ENCODE peak calls at places on chromosome 16, in five cellular contexts. One of them, this sample, is unnamed.

GRCh38 chr16:66289986-66290385 is 76.5 kb upstream of the CDH5 start:
- DNase-seq in KG1: no peak
- DNase-seq in transverse colon: no peak
- DNase-seq in left ventricle myocardium superior: no peak
- DNase-seq in HTR-8/SVneo: no peak
- DNase-seq in this sample: no peak

GRCh38 chr16:85557083-85557975 is 55.8 kb upstream of the GSE1 start:
- DNase-seq in KG1: peak; percentile 14
- DNase-seq in transverse colon: peak; percentile 71
- DNase-seq in left ventricle myocardium superior: no peak
- DNase-seq in HTR-8/SVneo: no peak
- DNase-seq in this sample: no peak

GRCh38 chr16:62903961-62904502 is 867.8 kb upstream of the CDH8 start:
- DNase-seq in KG1: no peak
- DNase-seq in transverse colon: no peak
- DNase-seq in left ventricle myocardium superior: no peak
- DNase-seq in HTR-8/SVneo: no peak
- DNase-seq in this sample: no peak

GRCh38 chr16:27070776-27071175 is 4.0 kb downstream of the C16orf82 start:
- DNase-seq in KG1: no peak
- DNase-seq in transverse colon: no peak
- DNase-seq in left ventricle myocardium superior: no peak
- DNase-seq in HTR-8/SVneo: no peak
- DNase-seq in this sample: no peak

GRCh38 chr16:67269766-67270165 is 9.6 kb upstream of the PLEKHG4 start:
- DNase-seq in KG1: no peak
- DNase-seq in transverse colon: no peak
- DNase-seq in left ventricle myocardium superior: no peak
- DNase-seq in HTR-8/SVneo: no peak
- DNase-seq in this sample: no peak

GRCh38 chr16:17451835-17452234 is 18.9 kb downstream of the XYLT1 start:
- DNase-seq in KG1: no peak
- DNase-seq in transverse colon: no peak
- DNase-seq in left ventricle myocardium superior: no peak
- DNase-seq in HTR-8/SVneo: no peak
- DNase-seq in this sample: no peak

GRCh38 chr16:86298166-86299131 is 211.9 kb upstream of the FOXF1 start:
- DNase-seq in KG1: no peak
- DNase-seq in transverse colon: peak; percentile 33
- DNase-seq in left ventricle myocardium superior: no peak
- DNase-seq in HTR-8/SVneo: no peak
- DNase-seq in this sample: no peak

GRCh38 chr16:65285128-65286120 is 163.6 kb upstream of the CDH11 start:
- DNase-seq in KG1: no peak
- DNase-seq in transverse colon: no peak
- DNase-seq in left ventricle myocardium superior: peak; percentile 37
- DNase-seq in HTR-8/SVneo: no peak
- DNase-seq in this sample: no peak

GRCh38 chr16:66503612-66504011 is 46.3 kb downstream of the TK2 start:
- DNase-seq in KG1: no peak
- DNase-seq in transverse colon: no peak
- DNase-seq in left ventricle myocardium superior: no peak
- DNase-seq in HTR-8/SVneo: no peak
- DNase-seq in this sample: no peak

GRCh38 chr16:11100239-11100750 is 155.7 kb downstream of the SOCS1 start:
- DNase-seq in KG1: no peak
- DNase-seq in transverse colon: peak; percentile 53
- DNase-seq in left ventricle myocardium superior: peak; percentile 71
- DNase-seq in HTR-8/SVneo: peak; percentile 67
- DNase-seq in this sample: no peak

GRCh38 chr16:19005561-19006445 is 22.1 kb downstream of the TMC7 start:
- DNase-seq in KG1: no peak
- DNase-seq in transverse colon: peak; percentile 78
- DNase-seq in left ventricle myocardium superior: peak; percentile 47
- DNase-seq in HTR-8/SVneo: no peak
- DNase-seq in this sample: peak; percentile 99

GRCh38 chr16:2819179-2819938 is 2.3 kb downstream of the PRSS21 start:
- DNase-seq in KG1: no peak
- DNase-seq in transverse colon: peak; percentile 3
- DNase-seq in left ventricle myocardium superior: no peak
- DNase-seq in HTR-8/SVneo: no peak
- DNase-seq in this sample: no peak

GRCh38 chr16:71440669-71441347 is 1.0 kb downstream of the TLE7 start:
- DNase-seq in KG1: no peak
- DNase-seq in transverse colon: no peak
- DNase-seq in left ventricle myocardium superior: no peak
- DNase-seq in HTR-8/SVneo: peak; percentile 42
- DNase-seq in this sample: no peak

GRCh38 chr16:2687531-2688308 is 5.4 kb downstream of the KCTD5 start:
- DNase-seq in KG1: peak; percentile 56
- DNase-seq in transverse colon: no peak
- DNase-seq in left ventricle myocardium superior: peak; percentile 21
- DNase-seq in HTR-8/SVneo: no peak
- DNase-seq in this sample: no peak

GRCh38 chr16:85832578-85833539 is 33.4 kb downstream of the COX4I1 start:
- DNase-seq in KG1: no peak
- DNase-seq in transverse colon: no peak
- DNase-seq in left ventricle myocardium superior: no peak
- DNase-seq in HTR-8/SVneo: no peak
- DNase-seq in this sample: no peak

GRCh38 chr16:57859331-57859730 is 57.0 kb upstream of the KIFC3 start:
- DNase-seq in KG1: no peak
- DNase-seq in transverse colon: no peak
- DNase-seq in left ventricle myocardium superior: no peak
- DNase-seq in HTR-8/SVneo: peak; percentile 79
- DNase-seq in this sample: peak; percentile 43

GRCh38 chr16:53087101-53087500 is 32.3 kb downstream of the CHD9 start:
- DNase-seq in KG1: no peak
- DNase-seq in transverse colon: no peak
- DNase-seq in left ventricle myocardium superior: no peak
- DNase-seq in HTR-8/SVneo: no peak
- DNase-seq in this sample: no peak

GRCh38 chr16:49621240-49622083 is 234.4 kb downstream of the ZNF423 start:
- DNase-seq in KG1: no peak
- DNase-seq in transverse colon: no peak
- DNase-seq in left ventricle myocardium superior: no peak
- DNase-seq in HTR-8/SVneo: no peak
- DNase-seq in this sample: no peak

GRCh38 chr16:74724820-74725549 is 24.3 kb upstream of the MLKL start:
- DNase-seq in KG1: no peak
- DNase-seq in transverse colon: no peak
- DNase-seq in left ventricle myocardium superior: no peak
- DNase-seq in HTR-8/SVneo: peak; percentile 86
- DNase-seq in this sample: peak; percentile 36

GRCh38 chr16:28182183-28182582 is 29.6 kb downstream of the XPO6 start:
- DNase-seq in KG1: no peak
- DNase-seq in transverse colon: no peak
- DNase-seq in left ventricle myocardium superior: no peak
- DNase-seq in HTR-8/SVneo: no peak
- DNase-seq in this sample: no peak

GRCh38 chr16:50369133-50369804 is 481 bp upstream of the BRD7 start:
- DNase-seq in KG1: no peak
- DNase-seq in transverse colon: no peak
- DNase-seq in left ventricle myocardium superior: no peak
- DNase-seq in HTR-8/SVneo: no peak
- DNase-seq in this sample: no peak

GRCh38 chr16:7405166-7405565 is 72.5 kb downstream of the RBFOX1 start:
- DNase-seq in KG1: no peak
- DNase-seq in transverse colon: no peak
- DNase-seq in left ventricle myocardium superior: peak; percentile 81
- DNase-seq in HTR-8/SVneo: no peak
- DNase-seq in this sample: no peak

GRCh38 chr16:67312450-67313118 is 14.0 kb downstream of the KCTD19 start:
- DNase-seq in KG1: no peak
- DNase-seq in transverse colon: no peak
- DNase-seq in left ventricle myocardium superior: no peak
- DNase-seq in HTR-8/SVneo: no peak
- DNase-seq in this sample: no peak

GRCh38 chr16:87017388-87018012 is 299.7 kb downstream of the C16orf95 start:
- DNase-seq in KG1: no peak
- DNase-seq in transverse colon: no peak
- DNase-seq in left ventricle myocardium superior: no peak
- DNase-seq in HTR-8/SVneo: peak; percentile 92
- DNase-seq in this sample: peak; percentile 95

GRCh38 chr16:4344659-4345438 is 6.3 kb downstream of the PAM16 start:
- DNase-seq in KG1: no peak
- DNase-seq in transverse colon: no peak
- DNase-seq in left ventricle myocardium superior: no peak
- DNase-seq in HTR-8/SVneo: no peak
- DNase-seq in this sample: no peak

GRCh38 chr16:29777576-29778360 is at the start of gene ZG16:
- DNase-seq in KG1: no peak
- DNase-seq in transverse colon: no peak
- DNase-seq in left ventricle myocardium superior: no peak
- DNase-seq in HTR-8/SVneo: no peak
- DNase-seq in this sample: no peak

GRCh38 chr16:10250137-10250850 is 68.1 kb upstream of the GRIN2A start:
- DNase-seq in KG1: no peak
- DNase-seq in transverse colon: no peak
- DNase-seq in left ventricle myocardium superior: no peak
- DNase-seq in HTR-8/SVneo: no peak
- DNase-seq in this sample: peak; percentile 50

GRCh38 chr16:29736112-29736511 is 9.7 kb downstream of the C16orf54 start:
- DNase-seq in KG1: no peak
- DNase-seq in transverse colon: no peak
- DNase-seq in left ventricle myocardium superior: no peak
- DNase-seq in HTR-8/SVneo: no peak
- DNase-seq in this sample: no peak

GRCh38 chr16:52552643-52553042 is 5.7 kb upstream of the TOX3 start:
- DNase-seq in KG1: no peak
- DNase-seq in transverse colon: no peak
- DNase-seq in left ventricle myocardium superior: no peak
- DNase-seq in HTR-8/SVneo: no peak
- DNase-seq in this sample: peak; percentile 35

GRCh38 chr16:12703935-12704334 is 99.8 kb downstream of the CPPED1 start:
- DNase-seq in KG1: no peak
- DNase-seq in transverse colon: no peak
- DNase-seq in left ventricle myocardium superior: no peak
- DNase-seq in HTR-8/SVneo: no peak
- DNase-seq in this sample: no peak

GRCh38 chr16:82955836-82956348 is 329.1 kb downstream of the CDH13 start:
- DNase-seq in KG1: no peak
- DNase-seq in transverse colon: no peak
- DNase-seq in left ventricle myocardium superior: no peak
- DNase-seq in HTR-8/SVneo: no peak
- DNase-seq in this sample: no peak

GRCh38 chr16:71917900-71918299 is 22.6 kb downstream of the IST1 start:
- DNase-seq in KG1: no peak
- DNase-seq in transverse colon: no peak
- DNase-seq in left ventricle myocardium superior: no peak
- DNase-seq in HTR-8/SVneo: no peak
- DNase-seq in this sample: no peak

GRCh38 chr16:2507052-2507678 is 6.6 kb upstream of the ATP6V0C start:
- DNase-seq in KG1: peak; percentile 32
- DNase-seq in transverse colon: peak; percentile 49
- DNase-seq in left ventricle myocardium superior: peak; percentile 67
- DNase-seq in HTR-8/SVneo: no peak
- DNase-seq in this sample: no peak

GRCh38 chr16:83356266-83356665 is 451.5 kb upstream of the HSBP1 start:
- DNase-seq in KG1: peak; percentile 19
- DNase-seq in transverse colon: no peak
- DNase-seq in left ventricle myocardium superior: no peak
- DNase-seq in HTR-8/SVneo: peak; percentile 70
- DNase-seq in this sample: peak; percentile 68

GRCh38 chr16:17784073-17784472 is 313.3 kb upstream of the XYLT1 start:
- DNase-seq in KG1: peak; percentile 0
- DNase-seq in transverse colon: no peak
- DNase-seq in left ventricle myocardium superior: no peak
- DNase-seq in HTR-8/SVneo: no peak
- DNase-seq in this sample: no peak

GRCh38 chr16:89104303-89104702 is 10.7 kb downstream of the ACSF3 start:
- DNase-seq in KG1: no peak
- DNase-seq in transverse colon: no peak
- DNase-seq in left ventricle myocardium superior: peak; percentile 10
- DNase-seq in HTR-8/SVneo: no peak
- DNase-seq in this sample: no peak

GRCh38 chr16:86398622-86399021 is 111.7 kb upstream of the FOXF1 start:
- DNase-seq in KG1: no peak
- DNase-seq in transverse colon: no peak
- DNase-seq in left ventricle myocardium superior: no peak
- DNase-seq in HTR-8/SVneo: peak; percentile 42
- DNase-seq in this sample: peak; percentile 33

GRCh38 chr16:19817122-19817521 is 67.5 kb downstream of the GPRC5B start:
- DNase-seq in KG1: no peak
- DNase-seq in transverse colon: no peak
- DNase-seq in left ventricle myocardium superior: no peak
- DNase-seq in HTR-8/SVneo: no peak
- DNase-seq in this sample: no peak

GRCh38 chr16:64416232-64417010 is 705.4 kb downstream of the CDH11 start:
- DNase-seq in KG1: no peak
- DNase-seq in transverse colon: no peak
- DNase-seq in left ventricle myocardium superior: no peak
- DNase-seq in HTR-8/SVneo: no peak
- DNase-seq in this sample: no peak